ENCODE peak calls at places on chromosomes 12 and 14, in eight cellular contexts. C is naive thymus-derived CD8-positive, alpha-beta T cell; F is nephron progenitor cell; R is CD4-positive, alpha-beta T cell; E is lower lobe of right lung; S is NAMALWA; A is smooth muscle cell of the brain vasculature; W is SK-N-SH. O is an unnamed sample.

GRCh38 chr12:12398026-12398859 is 41.4 kb downstream of the BORCS5 start:
- DNase-seq in R (no peak), W (no peak), E (no peak), A (peak), F (no peak), C (no peak), S (no peak), O (no peak)

GRCh38 chr12:5898874-5899273 is 46.2 kb downstream of the ANO2 start:
- DNase-seq in C (no peak), R (no peak), S (no peak), F (no peak), E (no peak), A (no peak), W (no peak), O (no peak)

GRCh38 chr14:84343637-84344036 is 1186.3 kb upstream of the FLRT2 start:
- DNase-seq in R (no peak), F (no peak), E (no peak), A (no peak), S (no peak), W (no peak), C (no peak), O (no peak)

GRCh38 chr14:90453401-90453951 is 56.6 kb downstream of the CALM1 start:
- DNase-seq in E (no peak), F (no peak), S (no peak), W (peak), C (no peak), R (no peak), A (peak), O (no peak)

GRCh38 chr14:34501004-34501580 is 38.4 kb downstream of the EAPP start:
- DNase-seq in S (no peak), W (no peak), F (no peak), A (no peak), R (no peak), E (no peak), C (no peak), O (no peak)

GRCh38 chr14:98890556-98891340 is 381.2 kb downstream of the BCL11B start:
- DNase-seq in E (no peak), R (no peak), C (no peak), A (no peak), S (no peak), W (no peak), F (no peak), O (peak)

GRCh38 chr12:10364839-10365681 is 24.8 kb downstream of the KLRK1 start:
- DNase-seq in C (peak), F (no peak), E (peak), A (peak), R (peak), S (peak), W (peak), O (no peak)

GRCh38 chr12:81610955-81611889 is 147.9 kb downstream of the PPFIA2 start:
- DNase-seq in S (peak), E (no peak), C (no peak), R (no peak), W (peak), F (no peak), A (no peak), O (no peak)

GRCh38 chr14:50926851-50927386 is 17.4 kb downstream of the PYGL start:
- DNase-seq in A (no peak), C (no peak), F (no peak), E (no peak), W (no peak), S (no peak), R (no peak), O (no peak)

GRCh38 chr14:96037891-96038557 is 1.1 kb upstream of the C14orf132 start:
- DNase-seq in S (no peak), C (no peak), A (no peak), R (no peak), E (peak), F (no peak), W (peak), O (no peak)

GRCh38 chr12:79441534-79441933 is 249.2 kb downstream of the PAWR start:
- DNase-seq in F (no peak), E (no peak), S (no peak), A (no peak), W (no peak), R (no peak), C (no peak), O (no peak)

GRCh38 chr12:6603095-6603567 is 4.0 kb downstream of the CHD4 start:
- DNase-seq in A (no peak), F (peak), E (no peak), W (peak), R (peak), S (no peak), C (peak), O (no peak)

GRCh38 chr12:16076553-16076952 is 165.4 kb downstream of the DERA start:
- DNase-seq in E (no peak), A (no peak), W (peak), F (peak), R (no peak), C (no peak), S (peak), O (peak)

GRCh38 chr12:105831372-105831771 is 307.4 kb downstream of the NUAK1 start:
- DNase-seq in C (no peak), W (no peak), E (no peak), R (no peak), A (no peak), S (no peak), F (no peak), O (no peak)

GRCh38 chr14:73740921-73741326 is 26.7 kb upstream of the PNMA1 start:
- DNase-seq in E (peak), C (no peak), S (no peak), W (peak), A (no peak), R (no peak), F (peak), O (no peak)

GRCh38 chr12:8037046-8037663 is 4.6 kb downstream of the FOXJ2 start:
- DNase-seq in S (peak), W (no peak), R (no peak), E (no peak), C (no peak), A (no peak), F (no peak), O (no peak)

GRCh38 chr12:6570264-6570887 is 2.3 kb upstream of the NOP2 start:
- DNase-seq in E (peak), S (peak), A (no peak), R (peak), W (peak), C (peak), F (peak), O (no peak)

GRCh38 chr14:96274122-96274910 is 18.3 kb downstream of the BDKRB1 start:
- DNase-seq in S (no peak), E (no peak), A (no peak), R (no peak), F (no peak), W (peak), C (no peak), O (no peak)

GRCh38 chr12:7856516-7856915 is 16.2 kb downstream of the SLC2A14 start:
- DNase-seq in A (no peak), R (no peak), F (no peak), W (no peak), S (no peak), C (no peak), E (no peak), O (no peak)

GRCh38 chr12:78641837-78642423 is 222.6 kb upstream of the SYT1 start:
- DNase-seq in S (peak), C (no peak), R (no peak), W (no peak), F (no peak), A (no peak), E (no peak), O (no peak)

GRCh38 chr12:131041216-131041967 is 87.7 kb downstream of the ADGRD1 start:
- DNase-seq in E (peak), F (no peak), S (no peak), C (no peak), R (no peak), W (no peak), A (no peak), O (no peak)